ENCODE peak calls at places on chromosomes 6 and 20, in eight cellular contexts. One of them, this sample, is unnamed.
A peak's percentile ranks its signal among the peaks of the same experiment; 100 is the strongest.

GRCh38 chr6:46289865-46290264 is 119.1 kb upstream of the ENPP5 start:
- DNase-seq in ACHN: no peak
- DNase-seq in SK-N-DZ: no peak
- DNase-seq in activated naive CD4-positive, alpha-beta T cell treated with anti-CD3 and anti-CD28 coated beads, Interleukin-2, amount 50 U/mL, for 72 hours: no peak
- DNase-seq in EH: no peak
- DNase-seq in hypothalamus: no peak
- DNase-seq in activated T-cell treated with anti-CD3 and anti-CD28 coated beads for 24 hours: no peak
- DNase-seq in Panc1: no peak
- DNase-seq in this sample: no peak

GRCh38 chr6:145148392-145149175 is 586.7 kb downstream of the EPM2A start:
- DNase-seq in activated T-cell treated with anti-CD3 and anti-CD28 coated beads for 24 hours: no peak
- DNase-seq in EH: peak; percentile 89
- DNase-seq in Panc1: peak; percentile 66
- DNase-seq in hypothalamus: no peak
- DNase-seq in activated naive CD4-positive, alpha-beta T cell treated with anti-CD3 and anti-CD28 coated beads, Interleukin-2, amount 50 U/mL, for 72 hours: no peak
- DNase-seq in SK-N-DZ: no peak
- DNase-seq in ACHN: peak; percentile 78
- DNase-seq in this sample: no peak

GRCh38 chr20:63706852-63707557 is 771 bp downstream of the ARFRP1 start:
- DNase-seq in hypothalamus: no peak
- DNase-seq in Panc1: no peak
- DNase-seq in SK-N-DZ: no peak
- DNase-seq in activated naive CD4-positive, alpha-beta T cell treated with anti-CD3 and anti-CD28 coated beads, Interleukin-2, amount 50 U/mL, for 72 hours: peak; percentile 66
- DNase-seq in ACHN: peak; percentile 41
- DNase-seq in activated T-cell treated with anti-CD3 and anti-CD28 coated beads for 24 hours: no peak
- DNase-seq in EH: peak; percentile 49
- DNase-seq in this sample: peak; percentile 48

GRCh38 chr20:58690351-58690750 is 2.2 kb upstream of the NPEPL1 start:
- DNase-seq in ACHN: no peak
- DNase-seq in hypothalamus: no peak
- DNase-seq in activated T-cell treated with anti-CD3 and anti-CD28 coated beads for 24 hours: no peak
- DNase-seq in activated naive CD4-positive, alpha-beta T cell treated with anti-CD3 and anti-CD28 coated beads, Interleukin-2, amount 50 U/mL, for 72 hours: no peak
- DNase-seq in Panc1: no peak
- DNase-seq in SK-N-DZ: no peak
- DNase-seq in EH: peak; percentile 9
- DNase-seq in this sample: no peak

GRCh38 chr6:68108243-68108835 is 526.7 kb upstream of the ADGRB3 start:
- DNase-seq in SK-N-DZ: no peak
- DNase-seq in activated naive CD4-positive, alpha-beta T cell treated with anti-CD3 and anti-CD28 coated beads, Interleukin-2, amount 50 U/mL, for 72 hours: no peak
- DNase-seq in ACHN: no peak
- DNase-seq in activated T-cell treated with anti-CD3 and anti-CD28 coated beads for 24 hours: no peak
- DNase-seq in Panc1: no peak
- DNase-seq in EH: no peak
- DNase-seq in hypothalamus: no peak
- DNase-seq in this sample: no peak

GRCh38 chr20:44643154-44643519 is 8.4 kb downstream of the ADA start:
- DNase-seq in Panc1: no peak
- DNase-seq in activated naive CD4-positive, alpha-beta T cell treated with anti-CD3 and anti-CD28 coated beads, Interleukin-2, amount 50 U/mL, for 72 hours: no peak
- DNase-seq in EH: no peak
- DNase-seq in activated T-cell treated with anti-CD3 and anti-CD28 coated beads for 24 hours: no peak
- DNase-seq in ACHN: no peak
- DNase-seq in hypothalamus: no peak
- DNase-seq in SK-N-DZ: no peak
- DNase-seq in this sample: no peak

GRCh38 chr6:81865712-81866111 is 113.2 kb upstream of the TENT5A start:
- DNase-seq in ACHN: no peak
- DNase-seq in SK-N-DZ: no peak
- DNase-seq in Panc1: no peak
- DNase-seq in EH: peak; percentile 85
- DNase-seq in activated T-cell treated with anti-CD3 and anti-CD28 coated beads for 24 hours: no peak
- DNase-seq in activated naive CD4-positive, alpha-beta T cell treated with anti-CD3 and anti-CD28 coated beads, Interleukin-2, amount 50 U/mL, for 72 hours: no peak
- DNase-seq in hypothalamus: no peak
- DNase-seq in this sample: no peak

GRCh38 chr6:132167966-132168365 is 216.8 kb upstream of the CCN2 start:
- DNase-seq in hypothalamus: no peak
- DNase-seq in EH: no peak
- DNase-seq in ACHN: no peak
- DNase-seq in Panc1: no peak
- DNase-seq in activated T-cell treated with anti-CD3 and anti-CD28 coated beads for 24 hours: no peak
- DNase-seq in SK-N-DZ: no peak
- DNase-seq in activated naive CD4-positive, alpha-beta T cell treated with anti-CD3 and anti-CD28 coated beads, Interleukin-2, amount 50 U/mL, for 72 hours: no peak
- DNase-seq in this sample: no peak

GRCh38 chr6:57329933-57330332 is 12.5 kb downstream of the PRIM2 start:
- DNase-seq in activated naive CD4-positive, alpha-beta T cell treated with anti-CD3 and anti-CD28 coated beads, Interleukin-2, amount 50 U/mL, for 72 hours: no peak
- DNase-seq in activated T-cell treated with anti-CD3 and anti-CD28 coated beads for 24 hours: no peak
- DNase-seq in Panc1: no peak
- DNase-seq in SK-N-DZ: no peak
- DNase-seq in ACHN: no peak
- DNase-seq in EH: no peak
- DNase-seq in hypothalamus: no peak
- DNase-seq in this sample: no peak

GRCh38 chr6:115365783-115366182 is 694.9 kb downstream of the FRK start:
- DNase-seq in ACHN: no peak
- DNase-seq in hypothalamus: no peak
- DNase-seq in EH: no peak
- DNase-seq in SK-N-DZ: no peak
- DNase-seq in activated T-cell treated with anti-CD3 and anti-CD28 coated beads for 24 hours: no peak
- DNase-seq in Panc1: no peak
- DNase-seq in activated naive CD4-positive, alpha-beta T cell treated with anti-CD3 and anti-CD28 coated beads, Interleukin-2, amount 50 U/mL, for 72 hours: no peak
- DNase-seq in this sample: no peak

GRCh38 chr20:63086421-63087235 is 79.9 kb upstream of the BHLHE23 start:
- DNase-seq in activated T-cell treated with anti-CD3 and anti-CD28 coated beads for 24 hours: no peak
- DNase-seq in activated naive CD4-positive, alpha-beta T cell treated with anti-CD3 and anti-CD28 coated beads, Interleukin-2, amount 50 U/mL, for 72 hours: no peak
- DNase-seq in EH: no peak
- DNase-seq in ACHN: no peak
- DNase-seq in hypothalamus: no peak
- DNase-seq in SK-N-DZ: no peak
- DNase-seq in Panc1: no peak
- DNase-seq in this sample: peak; percentile 21

GRCh38 chr6:84579404-84579803 is 185.0 kb downstream of the TBX18 start:
- DNase-seq in ACHN: no peak
- DNase-seq in SK-N-DZ: no peak
- DNase-seq in Panc1: no peak
- DNase-seq in hypothalamus: no peak
- DNase-seq in EH: no peak
- DNase-seq in activated T-cell treated with anti-CD3 and anti-CD28 coated beads for 24 hours: no peak
- DNase-seq in activated naive CD4-positive, alpha-beta T cell treated with anti-CD3 and anti-CD28 coated beads, Interleukin-2, amount 50 U/mL, for 72 hours: no peak
- DNase-seq in this sample: no peak

This sample was measured in H9.